ENCODE peak calls at places on chromosomes 2 and 18, in seven cellular contexts. One of them, this sample, is unnamed.

GRCh38 chr2:34188464-34188863 is 589.4 kb upstream of the FAM98A start:
- DNase-seq in iris pigment epithelial cell: no peak
- DNase-seq in MV-4-11: no peak
- DNase-seq in K562: no peak
- DNase-seq in activated naive CD4-positive, alpha-beta T cell: no peak
- DNase-seq in AML-193: no peak
- DNase-seq in naive thymus-derived CD8-positive, alpha-beta T cell: no peak
- DNase-seq in this sample: no peak

GRCh38 chr2:30588891-30589495 is 141.9 kb downstream of the LCLAT1 start:
- DNase-seq in K562: no peak
- DNase-seq in AML-193: no peak
- DNase-seq in MV-4-11: no peak
- DNase-seq in iris pigment epithelial cell: no peak
- DNase-seq in activated naive CD4-positive, alpha-beta T cell: no peak
- DNase-seq in naive thymus-derived CD8-positive, alpha-beta T cell: no peak
- DNase-seq in this sample: no peak

GRCh38 chr2:222797308-222797707 is 63.5 kb upstream of the ACSL3 start:
- DNase-seq in naive thymus-derived CD8-positive, alpha-beta T cell: peak; percentile 7
- DNase-seq in iris pigment epithelial cell: peak; percentile 50
- DNase-seq in K562: peak; percentile 29
- DNase-seq in activated naive CD4-positive, alpha-beta T cell: no peak
- DNase-seq in MV-4-11: no peak
- DNase-seq in AML-193: peak; percentile 47
- DNase-seq in this sample: no peak

GRCh38 chr2:209864716-209865295 is 93.2 kb downstream of the UNC80 start:
- DNase-seq in iris pigment epithelial cell: no peak
- DNase-seq in activated naive CD4-positive, alpha-beta T cell: no peak
- DNase-seq in MV-4-11: no peak
- DNase-seq in K562: no peak
- DNase-seq in AML-193: no peak
- DNase-seq in naive thymus-derived CD8-positive, alpha-beta T cell: no peak
- DNase-seq in this sample: no peak

GRCh38 chr2:148209598-148209997 is 188.7 kb downstream of the MBD5 start:
- DNase-seq in AML-193: no peak
- DNase-seq in iris pigment epithelial cell: no peak
- DNase-seq in K562: peak; percentile 23
- DNase-seq in MV-4-11: peak; percentile 29
- DNase-seq in activated naive CD4-positive, alpha-beta T cell: no peak
- DNase-seq in naive thymus-derived CD8-positive, alpha-beta T cell: no peak
- DNase-seq in this sample: no peak

GRCh38 chr18:3664563-3665178 is 214.7 kb downstream of the TGIF1 start:
- DNase-seq in K562: peak; percentile 59
- DNase-seq in MV-4-11: peak; percentile 70
- DNase-seq in naive thymus-derived CD8-positive, alpha-beta T cell: no peak
- DNase-seq in iris pigment epithelial cell: no peak
- DNase-seq in AML-193: peak; percentile 79
- DNase-seq in activated naive CD4-positive, alpha-beta T cell: no peak
- DNase-seq in this sample: no peak

GRCh38 chr2:132372276-132372675 is 44.3 kb upstream of the GPR39 start:
- DNase-seq in naive thymus-derived CD8-positive, alpha-beta T cell: no peak
- DNase-seq in MV-4-11: peak; percentile 79
- DNase-seq in AML-193: no peak
- DNase-seq in iris pigment epithelial cell: no peak
- DNase-seq in activated naive CD4-positive, alpha-beta T cell: no peak
- DNase-seq in K562: no peak
- DNase-seq in this sample: no peak

GRCh38 chr2:176234216-176234615 is 35.0 kb upstream of the MTX2 start:
- DNase-seq in K562: no peak
- DNase-seq in MV-4-11: no peak
- DNase-seq in iris pigment epithelial cell: no peak
- DNase-seq in activated naive CD4-positive, alpha-beta T cell: no peak
- DNase-seq in AML-193: no peak
- DNase-seq in naive thymus-derived CD8-positive, alpha-beta T cell: no peak
- DNase-seq in this sample: no peak

GRCh38 chr18:68150976-68151375 is 563.9 kb downstream of the TMX3 start:
- DNase-seq in MV-4-11: no peak
- DNase-seq in K562: no peak
- DNase-seq in iris pigment epithelial cell: no peak
- DNase-seq in activated naive CD4-positive, alpha-beta T cell: no peak
- DNase-seq in naive thymus-derived CD8-positive, alpha-beta T cell: no peak
- DNase-seq in AML-193: no peak
- DNase-seq in this sample: no peak

GRCh38 chr2:217329023-217329431 is 469.2 kb upstream of the TNP1 start:
- DNase-seq in MV-4-11: no peak
- DNase-seq in AML-193: no peak
- DNase-seq in iris pigment epithelial cell: no peak
- DNase-seq in naive thymus-derived CD8-positive, alpha-beta T cell: no peak
- DNase-seq in activated naive CD4-positive, alpha-beta T cell: no peak
- DNase-seq in K562: no peak
- DNase-seq in this sample: no peak

GRCh38 chr2:113876503-113877387 is 13.1 kb upstream of the ACTR3 start:
- DNase-seq in iris pigment epithelial cell: no peak
- DNase-seq in MV-4-11: no peak
- DNase-seq in AML-193: no peak
- DNase-seq in activated naive CD4-positive, alpha-beta T cell: no peak
- DNase-seq in K562: peak; percentile 37
- DNase-seq in naive thymus-derived CD8-positive, alpha-beta T cell: peak; percentile 57
- DNase-seq in this sample: peak; percentile 85

GRCh38 chr2:108988076-108988795 is 784 bp downstream of the EDAR start:
- DNase-seq in iris pigment epithelial cell: no peak
- DNase-seq in MV-4-11: no peak
- DNase-seq in activated naive CD4-positive, alpha-beta T cell: no peak
- DNase-seq in K562: no peak
- DNase-seq in AML-193: no peak
- DNase-seq in naive thymus-derived CD8-positive, alpha-beta T cell: no peak
- DNase-seq in this sample: no peak

GRCh38 chr2:105248316-105249070 is 7.0 kb downstream of the GPR45 start:
- DNase-seq in activated naive CD4-positive, alpha-beta T cell: no peak
- DNase-seq in K562: peak; percentile 40
- DNase-seq in naive thymus-derived CD8-positive, alpha-beta T cell: no peak
- DNase-seq in MV-4-11: no peak
- DNase-seq in AML-193: no peak
- DNase-seq in iris pigment epithelial cell: no peak
- DNase-seq in this sample: no peak

This sample was measured in left colon.